ENCODE peak calls at places on chromosomes 7 and 10, in seven cellular contexts. W is hepatocyte; Z is heart right ventricle; Q is cardiac fibroblast; K is adipocyte; L is CD8-positive, alpha-beta T cell; J is RWPE2. C is an unnamed sample.
A peak's percentile ranks its signal among the peaks of the same experiment; 100 is the strongest.

GRCh38 chr10:112025228-112025627 is 158.3 kb downstream of the GPAM start:
- DNase-seq in W (no peak), Z (no peak), Q (no peak), K (no peak), L (no peak), J (no peak), C (no peak)

GRCh38 chr10:84160663-84161362 is 12.8 kb upstream of the GPR15LG start:
- DNase-seq in W (no peak), Z (no peak), Q (no peak), K (no peak), L (no peak), J (no peak), C (no peak)

GRCh38 chr7:20385121-20385520 is 54.4 kb downstream of the ITGB8 start:
- DNase-seq in W (no peak), Z (no peak), Q (peak; percentile 60), K (peak; percentile 82), L (no peak), J (no peak), C (peak; percentile 95)

GRCh38 chr10:79452174-79452611 is 6.8 kb upstream of the ZCCHC24 start:
- DNase-seq in W (peak; percentile 53), Z (no peak), Q (no peak), K (peak; percentile 51), L (no peak), J (no peak), C (peak; percentile 48)

GRCh38 chr10:665579-666091 is 23.8 kb downstream of the DIP2C start:
- DNase-seq in W (no peak), Z (peak; percentile 56), Q (peak; percentile 77), K (no peak), L (no peak), J (no peak), C (peak; percentile 95)

GRCh38 chr10:70656489-70656888 is 15.8 kb upstream of the ADAMTS14 start:
- DNase-seq in W (peak; percentile 51), Z (no peak), Q (peak; percentile 99), K (peak; percentile 92), L (no peak), J (peak; percentile 81), C (peak; percentile 97)

GRCh38 chr10:8331387-8331786 is 276.9 kb downstream of the GATA3 start:
- DNase-seq in W (no peak), Z (no peak), Q (no peak), K (no peak), L (no peak), J (no peak), C (no peak)

GRCh38 chr7:131655447-131655846 is 99.0 kb upstream of the PODXL start:
- DNase-seq in W (no peak), Z (no peak), Q (no peak), K (no peak), L (no peak), J (no peak), C (no peak)

GRCh38 chr7:130394421-130395188 is 14.3 kb downstream of the CPA1 start:
- DNase-seq in W (no peak), Z (no peak), Q (no peak), K (no peak), L (peak; percentile 19), J (no peak), C (no peak)

GRCh38 chr7:51229106-51229537 is 87.5 kb downstream of the COBL start:
- DNase-seq in W (no peak), Z (no peak), Q (no peak), K (no peak), L (no peak), J (no peak), C (no peak)

GRCh38 chr7:132767378-132767777 is 191.1 kb upstream of the PLXNA4 start:
- DNase-seq in W (no peak), Z (no peak), Q (no peak), K (no peak), L (no peak), J (no peak), C (no peak)

GRCh38 chr10:82211331-82211730 is 336.3 kb downstream of the NRG3 start:
- DNase-seq in W (no peak), Z (peak; percentile 5), Q (peak; percentile 53), K (no peak), L (no peak), J (no peak), C (no peak)

GRCh38 chr10:76108563-76108962 is 677.1 kb downstream of the LRMDA start:
- DNase-seq in W (no peak), Z (no peak), Q (no peak), K (no peak), L (no peak), J (no peak), C (no peak)

GRCh38 chr10:127736222-127736914 is 617 bp upstream of the FOXI2 start:
- DNase-seq in W (no peak), Z (no peak), Q (no peak), K (no peak), L (no peak), J (no peak), C (no peak)

DNA sequence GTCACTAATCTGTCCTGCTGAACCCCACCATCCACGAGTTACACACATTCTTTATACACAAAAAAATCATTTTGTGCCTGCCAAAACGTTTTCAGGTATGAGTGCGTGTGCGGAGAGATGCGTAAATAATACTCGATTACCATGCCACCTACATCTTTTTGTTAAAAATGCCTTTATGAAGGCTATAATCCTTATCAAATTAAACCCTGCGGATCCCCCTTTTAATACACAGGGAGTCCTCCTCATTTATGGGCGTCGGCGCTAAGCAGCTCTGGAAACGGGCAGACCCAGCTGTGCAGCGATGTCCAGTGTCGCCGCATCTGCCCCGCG is 130.2 kb downstream of the SPAG6 start:
- DNase-seq in W (no peak), Z (no peak), Q (no peak), K (no peak), L (no peak), J (no peak), C (no peak)
- H3K4me3 ChIP-seq in W (peak overlapping the region; percentile 72), Z (peak overlapping the region; percentile 49), Q (peak overlapping the region; percentile 29), K (peak overlapping the region; percentile 74), L (peak overlapping the region; percentile 33), J (peak overlapping the region; percentile 21), C (peak overlapping the region; percentile 2)

GRCh38 chr10:21100190-21100589 is 203.1 kb upstream of the NEBL start:
- DNase-seq in W (no peak), Z (no peak), Q (peak; percentile 40), K (no peak), L (no peak), J (no peak), C (no peak)
- H3K4me3 ChIP-seq in W (no peak overlapping the region), Z (no peak overlapping the region), Q (no peak overlapping the region), K (no peak overlapping the region), L (no peak overlapping the region), J (no peak overlapping the region), C (no peak overlapping the region)

GRCh38 chr10:133481086-133481643 is 27.4 kb downstream of the SCART1 start:
- DNase-seq in W (no peak), Z (no peak), Q (no peak), K (no peak), L (no peak), J (no peak), C (no peak)

GRCh38 chr10:133476641-133476990 is 22.9 kb downstream of the SCART1 start:
- DNase-seq in W (no peak), Z (no peak), Q (no peak), K (no peak), L (no peak), J (no peak), C (no peak)

GRCh38 chr10:133484818-133485217 is 31.1 kb downstream of the SCART1 start:
- DNase-seq in W (no peak), Z (no peak), Q (no peak), K (peak; percentile 3), L (no peak), J (no peak), C (no peak)

GRCh38 chr10:133487085-133487484 is 33.3 kb downstream of the SCART1 start:
- DNase-seq in W (no peak), Z (no peak), Q (no peak), K (peak; percentile 3), L (no peak), J (no peak), C (no peak)

DNA sequence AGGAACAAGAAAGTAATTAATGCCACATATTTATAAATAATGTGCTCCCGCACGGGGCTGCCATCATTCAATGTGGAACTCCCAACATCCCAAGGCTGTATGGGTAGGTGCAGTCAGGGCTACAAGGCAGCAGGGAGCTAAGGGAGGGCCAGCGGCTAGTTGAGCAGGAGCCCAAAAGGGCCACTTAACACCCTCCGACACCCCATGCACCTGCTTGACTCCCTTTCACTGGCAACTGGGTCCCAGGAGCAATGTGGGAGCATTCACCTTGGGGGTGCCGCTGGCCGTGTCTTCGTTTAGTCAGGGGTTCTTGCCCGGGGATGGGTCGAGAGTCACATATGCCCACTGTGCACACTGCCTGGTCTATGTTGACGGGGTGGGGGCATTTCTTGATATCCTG is 27.9 kb downstream of the SCART1 start:
- DNase-seq in W (no peak), Z (no peak), Q (no peak), K (no peak), L (no peak), J (no peak), C (no peak)
- H3K4me3 ChIP-seq in W (no peak overlapping the region), Z (no peak overlapping the region), Q (no peak overlapping the region), K (no peak overlapping the region), L (no peak overlapping the region), J (no peak overlapping the region), C (no peak overlapping the region)

GRCh38 chr7:18893156-18893555 is 224.3 kb downstream of the TWIST1 start:
- DNase-seq in W (no peak), Z (no peak), Q (no peak), K (no peak), L (no peak), J (no peak), C (no peak)

GRCh38 chr7:18896343-18896975 is 221.0 kb downstream of the TWIST1 start:
- DNase-seq in W (no peak), Z (no peak), Q (peak; percentile 17), K (no peak), L (no peak), J (no peak), C (peak; percentile 47)

GRCh38 chr7:18890885-18891621 is 226.4 kb downstream of the TWIST1 start:
- DNase-seq in W (no peak), Z (no peak), Q (no peak), K (no peak), L (no peak), J (no peak), C (no peak)

GRCh38 chr7:18894155-18894554 is 223.3 kb downstream of the TWIST1 start:
- DNase-seq in W (no peak), Z (no peak), Q (no peak), K (no peak), L (no peak), J (no peak), C (no peak)

DNA sequence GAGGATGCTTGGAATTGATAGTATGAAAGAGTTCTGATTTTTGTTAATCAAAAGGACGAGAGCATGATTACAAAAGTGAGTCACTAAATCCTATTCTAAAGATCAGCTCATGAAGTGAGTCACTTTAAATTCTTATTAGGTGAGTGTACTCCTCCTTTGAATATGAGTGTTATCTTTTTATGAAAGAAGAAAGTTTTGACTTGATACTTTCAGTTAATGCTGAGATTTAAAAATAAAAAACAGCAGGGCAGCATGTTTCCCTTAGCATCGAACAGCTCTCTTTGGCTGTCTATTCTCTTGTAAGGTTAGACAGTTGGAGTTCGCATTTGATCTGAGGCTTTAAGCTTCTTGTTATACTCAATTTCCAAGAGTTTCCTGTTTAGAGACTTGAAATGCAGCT is 222.0 kb downstream of the TWIST1 start:
- DNase-seq in W (no peak), Z (no peak), Q (peak; percentile 74), K (peak; percentile 76), L (no peak), J (no peak), C (peak; percentile 66)
- H3K4me3 ChIP-seq in W (no peak overlapping the region), Z (no peak overlapping the region), Q (peak overlapping the region; percentile 20), K (peak overlapping the region; percentile 21), L (no peak overlapping the region), J (no peak overlapping the region), C (no peak overlapping the region)

GRCh38 chr7:34109936-34110626 is 204.7 kb downstream of the BMPER start:
- DNase-seq in W (no peak), Z (no peak), Q (no peak), K (no peak), L (no peak), J (no peak), C (peak; percentile 40)
- H3K4me3 ChIP-seq in W (no peak overlapping the region), Z (no peak overlapping the region), Q (no peak overlapping the region), K (no peak overlapping the region), L (no peak overlapping the region), J (no peak overlapping the region), C (no peak overlapping the region)